ENCODE peak calls at places on chromosomes 2 and 18, in four cellular contexts. One of them, this sample, is unnamed. For H3K9me3, the result is how much of the 10 kb centered on the place peaks cover.

GRCh38 chr2:860259-860855 is 90.3 kb upstream of the SNTG2 start:
- DNase-seq in heart left ventricle: no peak
- DNase-seq in mucosa of descending colon: no peak
- DNase-seq in tibial nerve: no peak
- DNase-seq in this sample: no peak

GRCh38 chr18:74410441-74410992 is 46.6 kb downstream of the DIPK1C start:
- DNase-seq in tibial nerve: no peak
- DNase-seq in mucosa of descending colon: no peak
- DNase-seq in heart left ventricle: no peak
- DNase-seq in this sample: no peak

GRCh38 chr2:239564587-239564986 is 163.8 kb upstream of the HDAC4 start:
- DNase-seq in heart left ventricle: no peak
- DNase-seq in tibial nerve: no peak
- DNase-seq in mucosa of descending colon: no peak
- DNase-seq in this sample: peak

GRCh38 chr18:76274470-76275289 is 220.4 kb downstream of the ZNF516 start:
- DNase-seq in tibial nerve: no peak
- DNase-seq in mucosa of descending colon: no peak
- DNase-seq in heart left ventricle: no peak
- DNase-seq in this sample: no peak

GRCh38 chr2:13596233-13596632 is 879.5 kb downstream of the TRIB2 start:
- DNase-seq in heart left ventricle: no peak
- DNase-seq in tibial nerve: no peak
- DNase-seq in mucosa of descending colon: no peak
- DNase-seq in this sample: no peak

GRCh38 chr2:140178224-140178623 is 1398.0 kb upstream of the NXPH2 start:
- DNase-seq in mucosa of descending colon: no peak
- DNase-seq in tibial nerve: no peak
- DNase-seq in heart left ventricle: no peak
- DNase-seq in this sample: no peak

GRCh38 chr2:98948956-98949739 is 13.1 kb upstream of the CRACDL start:
- DNase-seq in heart left ventricle: no peak
- DNase-seq in mucosa of descending colon: no peak
- DNase-seq in tibial nerve: no peak
- DNase-seq in this sample: peak

GRCh38 chr2:161208527-161209139 is 48.4 kb downstream of the TANK start:
- DNase-seq in heart left ventricle: no peak
- DNase-seq in tibial nerve: no peak
- DNase-seq in mucosa of descending colon: no peak
- DNase-seq in this sample: no peak

GRCh38 chr2:57371186-57371585 is 675.4 kb upstream of the VRK2 start:
- DNase-seq in tibial nerve: no peak
- DNase-seq in mucosa of descending colon: no peak
- DNase-seq in heart left ventricle: no peak
- DNase-seq in this sample: no peak

GRCh38 chr2:11446733-11447248 is 19.2 kb downstream of the E2F6 start:
- DNase-seq in tibial nerve: no peak
- DNase-seq in heart left ventricle: peak
- DNase-seq in mucosa of descending colon: peak
- DNase-seq in this sample: peak

GRCh38 chr2:227430644-227431043 is 41.3 kb upstream of the AGFG1 start:
- DNase-seq in mucosa of descending colon: no peak
- DNase-seq in heart left ventricle: no peak
- DNase-seq in tibial nerve: no peak
- DNase-seq in this sample: no peak

GRCh38 chr2:97718051-97718882 is 4.9 kb downstream of the ZAP70 start:
- DNase-seq in mucosa of descending colon: peak
- DNase-seq in heart left ventricle: no peak
- DNase-seq in tibial nerve: no peak
- DNase-seq in this sample: no peak

GRCh38 chr2:118882693-118883336 is 35.4 kb upstream of the EN1 start:
- DNase-seq in tibial nerve: no peak
- DNase-seq in heart left ventricle: peak
- DNase-seq in mucosa of descending colon: peak
- DNase-seq in this sample: peak

GRCh38 chr2:167721593-167721992 is 525.8 kb downstream of the STK39 start:
- DNase-seq in heart left ventricle: no peak
- DNase-seq in tibial nerve: no peak
- DNase-seq in mucosa of descending colon: no peak
- DNase-seq in this sample: no peak

GRCh38 chr18:34709104-34709503 is 994 bp upstream of the DTNA start:
- DNase-seq in heart left ventricle: no peak
- DNase-seq in tibial nerve: no peak
- DNase-seq in mucosa of descending colon: no peak
- DNase-seq in this sample: no peak

GRCh38 chr2:201460532-201460931 is 9.0 kb downstream of the STRADB start:
- DNase-seq in heart left ventricle: no peak
- DNase-seq in mucosa of descending colon: no peak
- DNase-seq in tibial nerve: no peak
- DNase-seq in this sample: no peak

GRCh38 chr2:30149513-30149912 is 2.7 kb downstream of the YPEL5 start:
- DNase-seq in heart left ventricle: no peak
- DNase-seq in mucosa of descending colon: no peak
- DNase-seq in tibial nerve: no peak
- DNase-seq in this sample: no peak

GRCh38 chr2:157592983-157593382 is 35.7 kb downstream of the ACVR1C start:
- DNase-seq in mucosa of descending colon: no peak
- DNase-seq in heart left ventricle: no peak
- DNase-seq in tibial nerve: no peak
- DNase-seq in this sample: no peak

GRCh38 chr2:204920776-204921175 is 375.5 kb downstream of the PARD3B start:
- DNase-seq in tibial nerve: no peak
- DNase-seq in mucosa of descending colon: no peak
- DNase-seq in heart left ventricle: no peak
- DNase-seq in this sample: no peak

GRCh38 chr2:204923957-204924356 is 378.7 kb downstream of the PARD3B start:
- DNase-seq in heart left ventricle: no peak
- DNase-seq in tibial nerve: no peak
- DNase-seq in mucosa of descending colon: no peak
- DNase-seq in this sample: no peak
- H3K9me3 ChIP-seq in heart left ventricle: under half
- H3K9me3 ChIP-seq in tibial nerve: under half
- H3K9me3 ChIP-seq in mucosa of descending colon: under half
- H3K9me3 ChIP-seq in this sample: under half

DNA sequence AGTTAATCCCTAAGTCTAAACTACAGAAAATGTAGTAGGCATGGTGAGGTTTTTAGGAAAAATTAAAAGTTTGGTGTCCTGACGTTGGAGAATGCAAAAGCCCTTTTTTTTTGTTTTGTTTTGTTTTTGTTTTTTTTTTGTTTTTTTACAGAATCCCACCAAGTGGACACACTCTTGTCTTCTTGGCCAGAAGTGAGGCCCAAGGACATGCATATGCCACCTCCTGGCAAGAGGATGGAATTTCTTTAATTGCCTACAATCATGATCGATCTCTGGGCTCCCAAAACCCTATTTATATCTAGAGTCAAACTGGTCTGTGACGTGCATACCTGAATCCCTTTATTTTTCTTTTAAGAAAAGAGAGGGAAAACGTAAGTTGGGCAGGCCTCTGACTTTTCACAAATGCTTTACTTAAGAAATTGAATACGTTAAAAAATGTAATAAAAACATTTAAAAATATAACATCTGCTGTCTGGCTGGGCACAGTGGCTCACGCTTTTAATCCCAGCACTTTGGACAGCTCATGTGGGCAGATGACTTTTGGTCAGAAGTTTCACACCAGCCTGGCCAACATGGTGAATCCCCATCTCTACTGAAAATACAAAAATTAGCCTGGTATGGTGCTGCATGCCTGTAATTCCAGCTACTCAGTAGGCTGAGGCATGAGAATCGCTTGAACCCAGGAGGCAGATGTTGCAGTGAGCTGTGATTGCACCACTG is 502.7 kb downstream of the CBLN2 start:
- DNase-seq in heart left ventricle: no peak
- DNase-seq in mucosa of descending colon: no peak
- DNase-seq in tibial nerve: no peak
- DNase-seq in this sample: no peak
- H3K9me3 ChIP-seq in heart left ventricle: under half
- H3K9me3 ChIP-seq in mucosa of descending colon: under half
- H3K9me3 ChIP-seq in tibial nerve: under half
- H3K9me3 ChIP-seq in this sample: under half

DNA sequence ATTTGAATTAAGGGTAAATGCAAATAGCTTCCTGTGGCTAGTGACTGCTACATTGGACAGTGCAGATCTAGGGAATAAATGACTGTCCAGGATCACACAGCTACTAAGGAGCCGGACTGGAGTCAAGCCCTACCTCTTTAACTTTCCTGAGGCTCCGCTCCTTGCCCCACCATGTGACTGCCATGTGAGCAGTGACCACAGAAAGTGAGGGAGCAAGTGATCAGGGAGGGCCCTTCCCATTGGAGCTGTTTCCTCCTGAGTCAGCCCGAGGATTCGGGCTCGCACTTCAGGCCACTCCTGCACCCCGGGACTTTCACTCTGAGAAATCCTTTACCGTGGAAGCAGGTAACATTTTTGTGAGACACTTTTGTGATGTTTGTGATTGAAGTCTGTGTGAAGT is 198.0 kb downstream of the ANKRD30B start:
- DNase-seq in mucosa of descending colon: no peak
- DNase-seq in tibial nerve: no peak
- DNase-seq in heart left ventricle: no peak
- DNase-seq in this sample: no peak
- H3K9me3 ChIP-seq in mucosa of descending colon: under half
- H3K9me3 ChIP-seq in tibial nerve: under half
- H3K9me3 ChIP-seq in heart left ventricle: under half
- H3K9me3 ChIP-seq in this sample: under half

DNA sequence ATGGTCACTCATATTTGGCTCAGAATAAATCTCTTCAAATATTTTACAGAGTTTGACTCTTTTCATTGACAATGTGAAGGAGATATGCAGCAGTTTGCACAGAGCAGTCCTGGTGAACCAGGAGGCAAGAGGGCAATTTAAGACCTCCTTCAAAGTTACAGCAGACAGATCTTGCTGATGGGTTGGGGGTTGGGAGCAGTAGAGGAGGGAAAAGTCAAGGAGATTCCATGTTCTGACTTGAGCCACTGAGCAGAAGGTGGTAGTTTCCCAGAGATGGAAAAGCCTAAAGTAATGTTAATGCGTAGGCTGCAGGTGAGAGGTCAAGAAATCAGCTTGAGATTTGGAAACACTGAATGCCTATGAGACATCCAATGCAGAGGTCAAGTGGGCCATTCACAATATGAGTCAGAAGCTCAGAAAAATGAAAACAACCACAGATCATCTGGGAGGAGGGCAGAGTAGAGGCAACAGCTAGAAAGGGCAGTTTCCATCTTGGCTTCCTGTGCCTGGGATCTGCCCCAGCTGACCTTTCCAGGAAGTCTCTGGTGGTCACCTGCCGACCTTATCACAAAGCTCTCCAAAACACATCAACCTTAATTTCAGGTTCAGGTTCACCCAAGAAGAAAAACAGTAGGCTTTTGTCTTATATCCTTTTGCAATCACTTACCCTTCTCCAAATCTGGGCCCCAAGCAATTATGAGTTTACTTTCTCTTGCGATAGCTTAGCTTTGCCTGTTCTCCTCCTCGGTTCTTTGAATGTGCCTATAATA is 197.5 kb upstream of the ARL4C start:
- DNase-seq in heart left ventricle: no peak
- DNase-seq in tibial nerve: no peak
- DNase-seq in mucosa of descending colon: no peak
- DNase-seq in this sample: no peak
- H3K9me3 ChIP-seq in heart left ventricle: under half
- H3K9me3 ChIP-seq in tibial nerve: under half
- H3K9me3 ChIP-seq in mucosa of descending colon: under half
- H3K9me3 ChIP-seq in this sample: under half

This sample was measured in breast epithelium.